ENCODE peak calls at places on chromosomes 2 and 18, in six cellular contexts. V is GM13976; Y is cardiac septum; B is NCI-H1092; H is EL; P is activated naive CD8-positive, alpha-beta T cell treated with anti-CD3 and anti-CD28 coated beads, Interleukin-2, amount 50 U/mL, for 24 hours. O is an unnamed sample.

GRCh38 chr18:45107425-45107824 is 426.7 kb downstream of the SETBP1 start:
- DNase-seq in V (no peak), P (no peak), B (no peak), Y (no peak), H (peak; percentile 39), O (no peak)

GRCh38 chr2:239222346-239223028 is 178.3 kb downstream of the HDAC4 start:
- DNase-seq in Y (no peak), P (no peak), H (no peak), V (no peak), B (no peak), O (peak; percentile 83)

GRCh38 chr2:159133795-159134194 is 152.7 kb downstream of the WDSUB1 start:
- DNase-seq in H (peak; percentile 53), B (no peak), P (no peak), V (no peak), Y (no peak), O (peak; percentile 27)

GRCh38 chr2:119756837-119757236 is 2.9 kb upstream of the PTPN4 start:
- DNase-seq in H (peak; percentile 81), V (no peak), B (no peak), Y (peak; percentile 80), P (peak; percentile 53), O (peak; percentile 24)

GRCh38 chr2:118729760-118730159 is 117.7 kb downstream of the EN1 start:
- DNase-seq in P (no peak), B (no peak), V (no peak), H (no peak), Y (no peak), O (no peak)

GRCh38 chr2:7430869-7431641 is 513.8 kb downstream of the RNF144A start:
- DNase-seq in V (peak; percentile 75), B (no peak), H (no peak), Y (peak; percentile 89), P (peak; percentile 69), O (peak; percentile 85)

GRCh38 chr2:177641321-177641720 is 248.7 kb downstream of the AGPS start:
- DNase-seq in P (no peak), B (no peak), H (no peak), V (no peak), Y (no peak), O (no peak)

GRCh38 chr2:113876503-113877387 is 13.1 kb upstream of the ACTR3 start:
- DNase-seq in B (peak; percentile 59), P (peak; percentile 60), H (no peak), V (no peak), Y (no peak), O (no peak)

GRCh38 chr2:118274841-118275510 is 186.7 kb downstream of the INSIG2 start:
- DNase-seq in H (no peak), V (no peak), P (no peak), Y (no peak), B (no peak), O (no peak)

GRCh38 chr2:105840933-105841332 is 96.2 kb downstream of the NCK2 start:
- DNase-seq in B (no peak), Y (no peak), V (no peak), H (no peak), P (no peak), O (no peak)

GRCh38 chr2:167869200-167869599 is 378.2 kb downstream of the STK39 start:
- DNase-seq in B (no peak), P (no peak), Y (no peak), H (no peak), V (no peak), O (peak; percentile 9)

GRCh38 chr18:45588831-45589558 is 26.3 kb upstream of the SLC14A2 start:
- DNase-seq in P (no peak), B (no peak), Y (no peak), V (no peak), H (peak; percentile 56), O (no peak)

GRCh38 chr18:29501952-29502351 is 1325.0 kb upstream of the CDH2 start:
- DNase-seq in B (no peak), P (no peak), Y (no peak), V (no peak), H (peak; percentile 67), O (no peak)

GRCh38 chr2:240433973-240434727 is 1.3 kb upstream of the GPC1 start:
- DNase-seq in P (peak; percentile 37), V (no peak), Y (peak; percentile 74), B (no peak), H (peak; percentile 97), O (peak; percentile 64)

GRCh38 chr2:150046211-150046610 is 441.3 kb downstream of the RND3 start:
- DNase-seq in B (no peak), Y (no peak), P (no peak), V (no peak), H (peak; percentile 73), O (no peak)

GRCh38 chr18:55096261-55097026 is 137.2 kb upstream of the CCDC68 start:
- DNase-seq in H (peak; percentile 81), P (no peak), V (peak; percentile 15), B (no peak), Y (no peak), O (peak; percentile 53)

GRCh38 chr2:180761224-180761623 is 219.2 kb upstream of the UBE2E3 start:
- DNase-seq in V (no peak), P (no peak), H (peak; percentile 73), B (no peak), Y (no peak), O (peak; percentile 52)

GRCh38 chr18:40485318-40485717 is 1469.7 kb upstream of the PIK3C3 start:
- DNase-seq in Y (no peak), B (no peak), P (no peak), V (no peak), H (no peak), O (no peak)

GRCh38 chr2:117621330-117621729 is 193.2 kb upstream of the DDX18 start:
- DNase-seq in P (no peak), Y (no peak), V (no peak), B (no peak), H (no peak), O (no peak)

GRCh38 chr18:31426021-31426420 is 21.5 kb upstream of the DSG3 start:
- DNase-seq in V (no peak), P (no peak), H (no peak), Y (no peak), B (no peak), O (no peak)

GRCh38 chr2:159262226-159262625 is 24.3 kb downstream of the WDSUB1 start:
- DNase-seq in V (no peak), H (no peak), P (no peak), B (no peak), Y (no peak), O (no peak)

GRCh38 chr18:58254873-58255511 is 211.0 kb downstream of the NEDD4L start:
- DNase-seq in P (no peak), Y (no peak), B (no peak), V (no peak), H (no peak), O (no peak)

GRCh38 chr2:109238580-109238979 is 109.6 kb downstream of the SH3RF3 start:
- DNase-seq in V (peak; percentile 41), Y (peak; percentile 94), P (peak; percentile 41), H (peak; percentile 87), B (no peak), O (peak; percentile 100)

GRCh38 chr18:33210575-33211189 is 229.8 kb downstream of the CCDC178 start:
- DNase-seq in B (peak; percentile 70), H (no peak), P (no peak), Y (no peak), V (no peak), O (peak; percentile 42)

GRCh38 chr2:230677182-230677946 is 35.3 kb upstream of the CAB39 start:
- DNase-seq in H (peak; percentile 34), Y (peak; percentile 66), V (no peak), P (no peak), B (no peak), O (no peak)

GRCh38 chr18:47109049-47109448 is 41.3 kb downstream of the HDHD2 start:
- DNase-seq in B (no peak), V (no peak), P (no peak), H (no peak), Y (no peak), O (no peak)

GRCh38 chr18:33440011-33440383 is 524 bp downstream of the CCDC178 start:
- DNase-seq in H (no peak), B (peak; percentile 60), P (no peak), V (peak; percentile 40), Y (no peak), O (no peak)

GRCh38 chr2:234874347-234875046 is 77.3 kb upstream of the SH3BP4 start:
- DNase-seq in Y (no peak), H (no peak), V (no peak), B (no peak), P (no peak), O (no peak)

GRCh38 chr2:157875720-157876065 is 437 bp downstream of the ACVR1 start:
- DNase-seq in H (no peak), V (peak; percentile 70), Y (no peak), B (no peak), P (peak; percentile 56), O (no peak)

GRCh38 chr2:197212344-197213262 is 98.0 kb downstream of the ANKRD44 start:
- DNase-seq in V (no peak), H (no peak), Y (no peak), B (no peak), P (no peak), O (peak; percentile 36)

GRCh38 chr2:157722580-157723234 is 94.0 kb upstream of the ACVR1C start:
- DNase-seq in B (no peak), V (no peak), P (no peak), Y (no peak), H (no peak), O (no peak)

GRCh38 chr2:156321243-156321904 is 11.1 kb downstream of the NR4A2 start:
- DNase-seq in H (no peak), V (peak; percentile 44), Y (no peak), B (no peak), P (peak; percentile 54), O (no peak)

GRCh38 chr18:65735166-65735565 is 15.6 kb upstream of the CDH7 start:
- DNase-seq in B (no peak), V (no peak), H (no peak), Y (no peak), P (no peak), O (no peak)

GRCh38 chr2:96831679-96832078 is 12.1 kb downstream of the ANKRD23 start:
- DNase-seq in B (no peak), H (no peak), V (no peak), P (no peak), Y (no peak), O (no peak)

GRCh38 chr2:240528406-240529040 is 29.3 kb downstream of the ANKMY1 start:
- DNase-seq in V (peak; percentile 22), B (no peak), P (no peak), Y (no peak), H (no peak), O (no peak)

GRCh38 chr2:96700086-96700485 is 39.8 kb downstream of the LMAN2L start:
- DNase-seq in B (no peak), H (no peak), P (no peak), Y (no peak), V (no peak), O (no peak)

GRCh38 chr2:220572385-220572784 is 945.0 kb downstream of the SLC4A3 start:
- DNase-seq in Y (no peak), P (no peak), V (no peak), B (no peak), H (peak; percentile 31), O (no peak)

O was measured in NB4.